ENCODE peak calls at places on chromosomes 7 and 10, in ten cellular contexts. I, A, Y, D, W, L, M, R, K and X are unnamed samples.

GRCh38 chr7:106462365-106462859 is 177.6 kb upstream of the NAMPT start:
- DNase-seq in I (no peak), A (no peak), Y (peak; percentile 60), D (no peak), W (no peak), L (peak; percentile 45), M (no peak), R (no peak), K (peak; percentile 51), X (peak; percentile 10)

GRCh38 chr10:95360122-95360715 is 69.4 kb upstream of the PDLIM1 start:
- DNase-seq in I (no peak), A (peak; percentile 10), Y (no peak), D (no peak), W (no peak), L (peak; percentile 40), M (no peak), R (no peak), K (peak; percentile 27), X (no peak)

GRCh38 chr10:63788152-63788821 is 267.1 kb downstream of the REEP3 start:
- DNase-seq in I (no peak), A (no peak), Y (no peak), D (no peak), W (no peak), L (no peak), M (peak; percentile 91), R (no peak), K (no peak), X (no peak)

GRCh38 chr7:111639894-111640293 is 77.6 kb upstream of the IMMP2L start:
- DNase-seq in I (no peak), A (no peak), Y (no peak), D (no peak), W (no peak), L (peak; percentile 17), M (no peak), R (no peak), K (peak; percentile 24), X (no peak)

GRCh38 chr7:43869898-43870240 is 552 bp upstream of the MRPS24 start:
- DNase-seq in I (no peak), A (no peak), Y (peak; percentile 89), D (peak; percentile 26), W (no peak), L (peak; percentile 95), M (no peak), R (no peak), K (peak; percentile 53), X (no peak)

GRCh38 chr10:7411671-7412481 is 1.0 kb upstream of the SFMBT2 start:
- DNase-seq in I (peak; percentile 14), A (no peak), Y (peak; percentile 39), D (peak; percentile 13), W (no peak), L (no peak), M (no peak), R (no peak), K (peak; percentile 33), X (no peak)

GRCh38 chr7:75914169-75914654 is 743 bp upstream of the POR start:
- DNase-seq in I (no peak), A (no peak), Y (no peak), D (peak; percentile 16), W (no peak), L (no peak), M (no peak), R (no peak), K (no peak), X (no peak)

GRCh38 chr10:5560844-5561703 is 36.3 kb downstream of the CALML3 start:
- DNase-seq in I (no peak), A (no peak), Y (no peak), D (no peak), W (no peak), L (no peak), M (peak; percentile 37), R (no peak), K (no peak), X (peak; percentile 55)